ENCODE peak calls at places on chromosomes 13 and 19, in four cellular contexts. N is thoracic aorta, X is PC-3, U is keratinocyte. K is an unnamed sample.
A peak's percentile ranks its signal among the peaks of the same experiment; 100 is the strongest.

GRCh38 chr13:114325729-114326128 is 11.4 kb downstream of the CHAMP1 start:
- DNase-seq in N (no peak), X (no peak), U (no peak), K (no peak)

GRCh38 chr13:49936943-49937273 is 768 bp upstream of the SPRYD7 start:
- DNase-seq in X (no peak), U (no peak), N (no peak), K (no peak)

GRCh38 chr19:926595-927043 is 784 bp downstream of the ARID3A start:
- DNase-seq in X (peak; percentile 26), N (no peak), U (no peak), K (peak; percentile 42)

GRCh38 chr13:21075303-21076264 is 14.2 kb upstream of the LATS2 start:
- DNase-seq in X (no peak), N (no peak), U (no peak), K (no peak)

GRCh38 chr13:49428041-49428763 is 15.7 kb downstream of the CAB39L start:
- DNase-seq in U (no peak), X (no peak), N (no peak), K (no peak)

GRCh38 chr19:53853707-53854106 is 14.0 kb upstream of the MYADM start:
- DNase-seq in N (no peak), X (no peak), U (no peak), K (no peak)

GRCh38 chr13:30898721-30899188 is 7.3 kb upstream of the MEDAG start:
- DNase-seq in U (no peak), N (peak; percentile 48), X (peak; percentile 32), K (no peak)

GRCh38 chr19:46596008-46596407 is 5.1 kb upstream of the CALM3 start:
- DNase-seq in X (no peak), U (no peak), N (no peak), K (no peak)

GRCh38 chr19:7904074-7905020 is 670 bp downstream of the MAP2K7 start:
- DNase-seq in X (no peak), U (no peak), N (no peak), K (peak; percentile 41)

DNA sequence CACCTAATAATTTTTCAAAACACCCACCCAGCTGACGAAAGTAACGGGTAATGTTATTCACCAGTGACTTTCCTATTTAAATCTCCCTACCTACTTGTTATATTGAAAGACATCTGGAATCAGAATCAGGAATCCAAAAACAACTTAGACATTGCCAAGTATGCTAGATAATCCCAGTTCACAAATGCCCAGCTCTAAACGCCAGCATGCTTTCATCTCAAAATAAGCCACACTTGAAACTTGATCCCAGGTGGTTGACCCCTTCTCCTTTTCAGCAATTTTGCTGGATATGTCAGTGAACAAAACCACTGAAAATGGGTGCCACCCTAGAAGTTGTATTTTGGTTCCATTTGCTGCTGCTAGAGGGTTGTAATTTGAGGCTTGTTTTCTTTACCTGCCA is 66.6 kb downstream of the DCT start:
- DNase-seq in N (no peak), U (no peak), X (no peak), K (no peak)
- H3K27ac ChIP-seq in N (no peak overlapping the region), U (no peak overlapping the region), X (no peak overlapping the region), K (no peak overlapping the region)

DNA sequence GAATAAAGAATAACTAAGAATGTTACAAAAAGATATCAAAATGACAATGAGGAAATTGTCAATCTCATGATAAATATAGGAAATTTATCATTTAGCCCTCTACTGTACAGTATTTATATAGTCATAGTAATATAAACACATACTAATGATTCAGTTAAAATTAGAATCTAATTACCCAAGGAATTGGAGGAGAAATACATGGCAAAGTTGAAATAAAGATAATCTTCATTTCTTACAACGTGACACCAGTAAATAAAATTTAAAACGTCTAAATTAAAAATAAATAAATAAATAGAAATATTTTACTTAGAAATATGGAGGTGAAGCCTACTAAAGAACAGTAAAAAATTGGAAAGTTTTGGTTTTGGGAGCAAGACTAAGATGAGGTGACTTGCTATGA is 2163.1 kb upstream of the PCDH20 start:
- DNase-seq in U (no peak), X (no peak), N (no peak), K (no peak)
- TF ChIP-seq CTCF in U (no peak), X (no peak), N (no peak), K (no peak)

GRCh38 chr19:4013886-4014540 is 6.5 kb downstream of the PIAS4 start:
- DNase-seq in X (no peak), N (no peak), U (no peak), K (no peak)
- H3K4me1 ChIP-seq in X (no peaks in the 10 kb centered on the region), N (peaks cover 25% of the 10 kb centered on the region), U (peaks cover 2% of the 10 kb centered on the region), K (peaks cover under 1% of the 10 kb centered on the region)

GRCh38 chr13:77235456-77236022 is 91.4 kb downstream of the MYCBP2 start:
- DNase-seq in U (no peak), X (no peak), N (no peak), K (no peak)
- H3K27ac ChIP-seq in U (no peak overlapping the region), X (no peak overlapping the region), N (no peak overlapping the region), K (no peak overlapping the region)

DNA sequence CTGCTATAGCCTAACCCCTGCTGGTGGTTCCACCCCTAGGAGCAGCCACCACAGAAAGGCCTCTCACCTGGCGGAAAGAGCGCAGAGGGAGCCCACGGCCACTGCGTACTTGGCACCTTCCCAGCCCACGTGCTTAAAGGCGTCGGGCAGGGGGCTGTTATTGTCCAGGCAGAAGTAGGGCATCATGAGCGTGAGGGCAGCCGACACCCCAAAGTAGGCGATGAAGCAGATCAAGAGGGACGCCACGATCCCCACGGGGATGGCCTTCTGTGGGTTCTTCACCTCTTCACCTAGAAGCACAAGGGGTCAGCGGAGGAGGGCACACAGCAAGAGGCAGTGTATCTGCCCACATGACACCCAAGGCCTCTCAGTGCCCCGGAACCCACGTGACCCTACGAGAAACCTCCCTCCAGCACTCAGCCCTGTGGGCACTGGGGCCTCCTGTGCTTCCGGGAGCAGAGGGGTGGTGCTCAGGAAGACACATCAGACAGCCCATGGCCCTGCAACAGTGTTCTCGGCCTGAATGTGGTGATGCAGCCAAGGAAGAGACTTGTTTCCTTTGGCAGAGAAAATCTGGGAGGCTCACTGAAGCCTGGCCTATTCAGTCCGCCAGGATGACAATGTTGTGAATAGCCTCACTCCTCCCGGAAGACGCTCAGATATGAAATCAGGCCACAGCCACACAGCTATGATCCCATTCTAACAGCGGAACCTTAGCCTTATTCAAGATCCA is 72.1 kb downstream of the SLC7A1 start:
- DNase-seq in X (no peak), N (no peak), U (no peak), K (no peak)
- TF ChIP-seq CTCF in X (no peak), N (no peak), U (no peak), K (no peak)

GRCh38 chr13:40652588-40652940 is 13.9 kb downstream of the FOXO1 start:
- DNase-seq in N (no peak), X (no peak), U (no peak), K (no peak)
- H3K4me1 ChIP-seq in N (peaks cover 39% of the 10 kb centered on the region), X (peaks cover 4% of the 10 kb centered on the region), U (peaks cover 16% of the 10 kb centered on the region), K (peaks cover 14% of the 10 kb centered on the region)

GRCh38 chr19:17088552-17088951 is 13.0 kb downstream of the MYO9B start:
- DNase-seq in U (no peak), X (no peak), N (no peak), K (no peak)

GRCh38 chr19:17091758-17092333 is 16.3 kb downstream of the MYO9B start:
- DNase-seq in N (no peak), X (no peak), U (no peak), K (no peak)

GRCh38 chr19:17086811-17087210 is 11.2 kb downstream of the MYO9B start:
- DNase-seq in N (no peak), X (no peak), U (no peak), K (no peak)

GRCh38 chr19:17090501-17091074 is 15.0 kb downstream of the MYO9B start:
- DNase-seq in N (no peak), U (no peak), X (no peak), K (no peak)

GRCh38 chr19:17089238-17089637 is 13.7 kb downstream of the MYO9B start:
- DNase-seq in N (no peak), X (no peak), U (no peak), K (no peak)
- H3K27ac ChIP-seq in N (peak overlapping the region; percentile 92), X (no peak overlapping the region), U (no peak overlapping the region), K (peak overlapping the region; percentile 24)

GRCh38 chr13:24995225-24995804 is 100.6 kb upstream of the PABPC3 start:
- DNase-seq in U (peak; percentile 44), N (no peak), X (peak; percentile 86), K (no peak)
- TF ChIP-seq CTCF in U (peak; percentile 66), N (peak; percentile 74), X (peak; percentile 80), K (peak; percentile 86)